ENCODE peak calls at places on chromosomes 5 and 9, in ten cellular contexts. One of them, this sample, is unnamed.
A peak's percentile ranks its signal among the peaks of the same experiment; 100 is the strongest.

GRCh38 chr5:172417130-172417802 is 37.1 kb downstream of the SH3PXD2B start:
- DNase-seq in tibial artery: no peak
- DNase-seq in Peyer's patch: no peak
- DNase-seq in uterus: peak; percentile 34
- DNase-seq in OCI-LY7: no peak
- DNase-seq in fibroblast of pulmonary artery: no peak
- DNase-seq in CD8-positive, alpha-beta memory T cell: no peak
- DNase-seq in hepatocyte: no peak
- DNase-seq in astrocyte: no peak
- DNase-seq in H1: no peak
- DNase-seq in this sample: no peak

GRCh38 chr5:173911623-173912022 is 23.5 kb downstream of the CPEB4 start:
- DNase-seq in CD8-positive, alpha-beta memory T cell: no peak
- DNase-seq in tibial artery: no peak
- DNase-seq in astrocyte: no peak
- DNase-seq in H1: no peak
- DNase-seq in uterus: no peak
- DNase-seq in hepatocyte: no peak
- DNase-seq in fibroblast of pulmonary artery: no peak
- DNase-seq in Peyer's patch: no peak
- DNase-seq in OCI-LY7: no peak
- DNase-seq in this sample: no peak

GRCh38 chr5:158792186-158792585 is 307.5 kb downstream of the EBF1 start:
- DNase-seq in astrocyte: no peak
- DNase-seq in tibial artery: no peak
- DNase-seq in H1: no peak
- DNase-seq in fibroblast of pulmonary artery: no peak
- DNase-seq in Peyer's patch: no peak
- DNase-seq in OCI-LY7: no peak
- DNase-seq in hepatocyte: no peak
- DNase-seq in uterus: no peak
- DNase-seq in CD8-positive, alpha-beta memory T cell: no peak
- DNase-seq in this sample: no peak

GRCh38 chr9:138115506-138115905 is 237.9 kb downstream of the CACNA1B start:
- DNase-seq in uterus: no peak
- DNase-seq in Peyer's patch: peak; percentile 3
- DNase-seq in CD8-positive, alpha-beta memory T cell: no peak
- DNase-seq in astrocyte: no peak
- DNase-seq in H1: no peak
- DNase-seq in fibroblast of pulmonary artery: no peak
- DNase-seq in OCI-LY7: no peak
- DNase-seq in tibial artery: no peak
- DNase-seq in hepatocyte: no peak
- DNase-seq in this sample: no peak

GRCh38 chr9:74499111-74499601 is 2.0 kb downstream of the RORB start:
- DNase-seq in Peyer's patch: no peak
- DNase-seq in OCI-LY7: no peak
- DNase-seq in CD8-positive, alpha-beta memory T cell: no peak
- DNase-seq in fibroblast of pulmonary artery: no peak
- DNase-seq in tibial artery: no peak
- DNase-seq in uterus: no peak
- DNase-seq in astrocyte: peak; percentile 19
- DNase-seq in hepatocyte: peak; percentile 5
- DNase-seq in H1: no peak
- DNase-seq in this sample: no peak

GRCh38 chr9:109276469-109277440 is 44.1 kb downstream of the EPB41L4B start:
- DNase-seq in Peyer's patch: no peak
- DNase-seq in hepatocyte: no peak
- DNase-seq in H1: no peak
- DNase-seq in astrocyte: no peak
- DNase-seq in CD8-positive, alpha-beta memory T cell: no peak
- DNase-seq in fibroblast of pulmonary artery: no peak
- DNase-seq in uterus: no peak
- DNase-seq in tibial artery: no peak
- DNase-seq in OCI-LY7: no peak
- DNase-seq in this sample: no peak

GRCh38 chr5:159763564-159763963 is 152.7 kb upstream of the ADRA1B start:
- DNase-seq in astrocyte: no peak
- DNase-seq in tibial artery: no peak
- DNase-seq in uterus: no peak
- DNase-seq in Peyer's patch: no peak
- DNase-seq in H1: no peak
- DNase-seq in fibroblast of pulmonary artery: peak; percentile 17
- DNase-seq in hepatocyte: no peak
- DNase-seq in OCI-LY7: no peak
- DNase-seq in CD8-positive, alpha-beta memory T cell: no peak
- DNase-seq in this sample: no peak

GRCh38 chr9:135474915-135475314 is 4.7 kb upstream of the PPP1R26 start:
- DNase-seq in uterus: no peak
- DNase-seq in hepatocyte: peak; percentile 57
- DNase-seq in tibial artery: no peak
- DNase-seq in Peyer's patch: no peak
- DNase-seq in fibroblast of pulmonary artery: peak; percentile 16
- DNase-seq in OCI-LY7: peak; percentile 25
- DNase-seq in H1: no peak
- DNase-seq in CD8-positive, alpha-beta memory T cell: no peak
- DNase-seq in astrocyte: no peak
- DNase-seq in this sample: no peak

GRCh38 chr9:69326261-69326660 is 1.2 kb downstream of the ENTREP1 start:
- DNase-seq in uterus: no peak
- DNase-seq in astrocyte: no peak
- DNase-seq in hepatocyte: no peak
- DNase-seq in tibial artery: no peak
- DNase-seq in CD8-positive, alpha-beta memory T cell: no peak
- DNase-seq in fibroblast of pulmonary artery: no peak
- DNase-seq in OCI-LY7: no peak
- DNase-seq in Peyer's patch: no peak
- DNase-seq in H1: no peak
- DNase-seq in this sample: no peak
- H3K4me3 ChIP-seq in uterus: no peak overlapping the region
- H3K4me3 ChIP-seq in astrocyte: no peak overlapping the region
- H3K4me3 ChIP-seq in hepatocyte: no peak overlapping the region
- H3K4me3 ChIP-seq in tibial artery: peak overlapping the region; percentile 82
- H3K4me3 ChIP-seq in CD8-positive, alpha-beta memory T cell: no peak overlapping the region
- H3K4me3 ChIP-seq in fibroblast of pulmonary artery: no peak overlapping the region
- H3K4me3 ChIP-seq in OCI-LY7: no peak overlapping the region
- H3K4me3 ChIP-seq in Peyer's patch: no peak overlapping the region
- H3K4me3 ChIP-seq in H1: peak overlapping the region; percentile 56
- H3K4me3 ChIP-seq in this sample: no peak overlapping the region

GRCh38 chr5:80184235-80185023 is 71.4 kb downstream of the SERINC5 start:
- DNase-seq in tibial artery: no peak
- DNase-seq in hepatocyte: peak; percentile 35
- DNase-seq in H1: peak; percentile 54
- DNase-seq in Peyer's patch: no peak
- DNase-seq in CD8-positive, alpha-beta memory T cell: no peak
- DNase-seq in uterus: no peak
- DNase-seq in fibroblast of pulmonary artery: no peak
- DNase-seq in OCI-LY7: peak; percentile 45
- DNase-seq in astrocyte: no peak
- DNase-seq in this sample: no peak
- H3K4me3 ChIP-seq in tibial artery: no peak overlapping the region
- H3K4me3 ChIP-seq in hepatocyte: no peak overlapping the region
- H3K4me3 ChIP-seq in H1: no peak overlapping the region
- H3K4me3 ChIP-seq in Peyer's patch: no peak overlapping the region
- H3K4me3 ChIP-seq in CD8-positive, alpha-beta memory T cell: peak overlapping the region; percentile 24
- H3K4me3 ChIP-seq in uterus: no peak overlapping the region
- H3K4me3 ChIP-seq in fibroblast of pulmonary artery: no peak overlapping the region
- H3K4me3 ChIP-seq in OCI-LY7: peak overlapping the region; percentile 43
- H3K4me3 ChIP-seq in astrocyte: no peak overlapping the region
- H3K4me3 ChIP-seq in this sample: no peak overlapping the region

GRCh38 chr9:88952976-88953375 is 38.3 kb upstream of the S1PR3 start:
- DNase-seq in tibial artery: no peak
- DNase-seq in fibroblast of pulmonary artery: no peak
- DNase-seq in hepatocyte: no peak
- DNase-seq in OCI-LY7: no peak
- DNase-seq in uterus: no peak
- DNase-seq in Peyer's patch: no peak
- DNase-seq in astrocyte: no peak
- DNase-seq in CD8-positive, alpha-beta memory T cell: no peak
- DNase-seq in H1: no peak
- DNase-seq in this sample: peak; percentile 34

GRCh38 chr9:88954073-88954472 is 37.2 kb upstream of the S1PR3 start:
- DNase-seq in OCI-LY7: no peak
- DNase-seq in astrocyte: peak; percentile 89
- DNase-seq in hepatocyte: no peak
- DNase-seq in CD8-positive, alpha-beta memory T cell: no peak
- DNase-seq in H1: no peak
- DNase-seq in Peyer's patch: no peak
- DNase-seq in fibroblast of pulmonary artery: no peak
- DNase-seq in uterus: no peak
- DNase-seq in tibial artery: no peak
- DNase-seq in this sample: peak; percentile 31

GRCh38 chr9:88951143-88951542 is 40.1 kb upstream of the S1PR3 start:
- DNase-seq in fibroblast of pulmonary artery: no peak
- DNase-seq in H1: no peak
- DNase-seq in CD8-positive, alpha-beta memory T cell: no peak
- DNase-seq in astrocyte: no peak
- DNase-seq in Peyer's patch: no peak
- DNase-seq in hepatocyte: no peak
- DNase-seq in tibial artery: no peak
- DNase-seq in OCI-LY7: no peak
- DNase-seq in uterus: no peak
- DNase-seq in this sample: no peak

GRCh38 chr9:88952086-88952615 is 39.1 kb upstream of the S1PR3 start:
- DNase-seq in hepatocyte: no peak
- DNase-seq in OCI-LY7: no peak
- DNase-seq in H1: no peak
- DNase-seq in Peyer's patch: no peak
- DNase-seq in CD8-positive, alpha-beta memory T cell: no peak
- DNase-seq in uterus: no peak
- DNase-seq in astrocyte: no peak
- DNase-seq in fibroblast of pulmonary artery: no peak
- DNase-seq in tibial artery: no peak
- DNase-seq in this sample: no peak

DNA sequence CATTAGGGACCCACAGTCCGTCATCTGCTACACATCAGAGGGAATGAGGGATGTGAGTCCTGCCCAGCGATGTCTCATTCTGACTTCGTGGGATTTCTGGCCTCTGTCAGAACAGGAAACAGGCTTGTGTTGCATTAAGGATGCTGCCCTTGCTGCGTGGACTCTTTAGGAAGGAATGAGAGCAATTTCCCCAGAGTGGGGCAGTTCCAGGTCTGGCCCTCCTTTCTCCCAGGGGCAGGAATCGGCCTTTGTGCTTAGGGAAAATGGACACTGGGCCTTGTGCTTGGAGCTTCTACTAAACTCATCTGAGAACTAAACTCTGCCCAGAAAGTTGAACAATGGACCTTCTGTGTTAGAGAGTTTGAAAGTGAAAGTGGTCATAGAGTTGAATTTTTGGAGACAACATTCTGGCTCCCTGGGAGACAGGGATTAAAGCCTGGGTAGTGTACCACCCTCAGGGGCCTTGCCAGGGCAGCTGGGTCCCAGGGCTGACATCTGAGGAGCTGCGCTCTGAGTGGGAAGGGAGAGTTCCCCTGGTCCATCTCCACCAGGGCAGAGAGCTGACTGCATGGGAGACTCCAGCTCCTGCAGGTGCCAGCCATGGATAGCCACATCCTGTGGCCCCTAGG is 37.8 kb upstream of the S1PR3 start:
- DNase-seq in fibroblast of pulmonary artery: peak; percentile 57
- DNase-seq in OCI-LY7: no peak
- DNase-seq in hepatocyte: no peak
- DNase-seq in tibial artery: no peak
- DNase-seq in Peyer's patch: no peak
- DNase-seq in CD8-positive, alpha-beta memory T cell: no peak
- DNase-seq in astrocyte: peak; percentile 80
- DNase-seq in H1: no peak
- DNase-seq in uterus: no peak
- DNase-seq in this sample: peak; percentile 81
- H3K4me3 ChIP-seq in fibroblast of pulmonary artery: no peak overlapping the region
- H3K4me3 ChIP-seq in OCI-LY7: no peak overlapping the region
- H3K4me3 ChIP-seq in hepatocyte: no peak overlapping the region
- H3K4me3 ChIP-seq in tibial artery: no peak overlapping the region
- H3K4me3 ChIP-seq in Peyer's patch: no peak overlapping the region
- H3K4me3 ChIP-seq in CD8-positive, alpha-beta memory T cell: no peak overlapping the region
- H3K4me3 ChIP-seq in astrocyte: no peak overlapping the region
- H3K4me3 ChIP-seq in H1: no peak overlapping the region
- H3K4me3 ChIP-seq in uterus: no peak overlapping the region
- H3K4me3 ChIP-seq in this sample: no peak overlapping the region

GRCh38 chr5:136251502-136251901 is 58.5 kb upstream of the SMIM32 start:
- DNase-seq in astrocyte: no peak
- DNase-seq in tibial artery: no peak
- DNase-seq in OCI-LY7: no peak
- DNase-seq in uterus: no peak
- DNase-seq in CD8-positive, alpha-beta memory T cell: no peak
- DNase-seq in hepatocyte: no peak
- DNase-seq in fibroblast of pulmonary artery: no peak
- DNase-seq in Peyer's patch: no peak
- DNase-seq in H1: no peak
- DNase-seq in this sample: no peak
- H3K4me3 ChIP-seq in astrocyte: no peak overlapping the region
- H3K4me3 ChIP-seq in tibial artery: no peak overlapping the region
- H3K4me3 ChIP-seq in OCI-LY7: no peak overlapping the region
- H3K4me3 ChIP-seq in uterus: no peak overlapping the region
- H3K4me3 ChIP-seq in CD8-positive, alpha-beta memory T cell: no peak overlapping the region
- H3K4me3 ChIP-seq in hepatocyte: no peak overlapping the region
- H3K4me3 ChIP-seq in fibroblast of pulmonary artery: no peak overlapping the region
- H3K4me3 ChIP-seq in Peyer's patch: no peak overlapping the region
- H3K4me3 ChIP-seq in H1: no peak overlapping the region
- H3K4me3 ChIP-seq in this sample: no peak overlapping the region

DNA sequence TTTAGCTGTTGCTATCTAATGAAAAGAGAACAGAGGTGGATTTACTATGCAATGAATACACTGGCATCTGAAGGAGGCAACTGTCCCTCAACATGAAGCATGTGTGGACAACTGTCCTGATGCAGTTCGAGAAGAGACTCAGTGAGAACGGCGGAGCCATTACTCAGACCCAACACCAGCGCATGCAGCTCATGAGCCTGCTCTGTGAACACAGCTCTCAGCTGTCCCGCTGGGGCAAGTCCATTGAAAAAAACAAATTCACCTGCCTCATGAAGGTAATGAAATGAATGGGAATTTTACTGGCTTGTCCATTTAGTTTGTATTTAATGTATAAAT is 78.8 kb downstream of the SPTLC1 start:
- DNase-seq in H1: no peak
- DNase-seq in hepatocyte: no peak
- DNase-seq in Peyer's patch: no peak
- DNase-seq in OCI-LY7: no peak
- DNase-seq in astrocyte: no peak
- DNase-seq in uterus: no peak
- DNase-seq in fibroblast of pulmonary artery: no peak
- DNase-seq in tibial artery: no peak
- DNase-seq in CD8-positive, alpha-beta memory T cell: no peak
- DNase-seq in this sample: no peak
- H3K4me3 ChIP-seq in H1: no peak overlapping the region
- H3K4me3 ChIP-seq in hepatocyte: no peak overlapping the region
- H3K4me3 ChIP-seq in Peyer's patch: no peak overlapping the region
- H3K4me3 ChIP-seq in OCI-LY7: no peak overlapping the region
- H3K4me3 ChIP-seq in astrocyte: no peak overlapping the region
- H3K4me3 ChIP-seq in uterus: no peak overlapping the region
- H3K4me3 ChIP-seq in fibroblast of pulmonary artery: no peak overlapping the region
- H3K4me3 ChIP-seq in tibial artery: no peak overlapping the region
- H3K4me3 ChIP-seq in CD8-positive, alpha-beta memory T cell: no peak overlapping the region
- H3K4me3 ChIP-seq in this sample: no peak overlapping the region

This sample was measured in lower leg skin.